ENCODE peak calls at places on chromosomes 1 and 21, in six cellular contexts. E is BJ, P is IMR-90, Q is ovary, D is RWPE1, U is BE2C. C is an unnamed sample.

GRCh38 chr1:53896673-53897229 is 2.8 kb downstream of the DIO1 start:
- DNase-seq in E (peak; percentile 93), P (peak; percentile 87), Q (no peak), D (no peak), U (no peak), C (no peak)

GRCh38 chr1:234721476-234722266 is 111.7 kb upstream of the IRF2BP2 start:
- DNase-seq in E (peak; percentile 87), P (peak; percentile 98), Q (peak; percentile 75), D (no peak), U (no peak), C (no peak)

GRCh38 chr21:43024737-43025136 is 50.4 kb downstream of the PKNOX1 start:
- DNase-seq in E (no peak), P (no peak), Q (no peak), D (no peak), U (no peak), C (no peak)

GRCh38 chr1:67429011-67429527 is 1.1 kb downstream of the SERBP1 start:
- DNase-seq in E (no peak), P (no peak), Q (no peak), D (no peak), U (no peak), C (peak; percentile 16)

GRCh38 chr21:33433425-33434114 is 30.4 kb downstream of the IFNGR2 start:
- DNase-seq in E (no peak), P (no peak), Q (no peak), D (no peak), U (no peak), C (no peak)

GRCh38 chr21:34782666-34783365 is 114.0 kb downstream of the CLIC6 start:
- DNase-seq in E (no peak), P (no peak), Q (no peak), D (no peak), U (no peak), C (no peak)

GRCh38 chr1:33161061-33161681 is 20.7 kb downstream of the TRIM62 start:
- DNase-seq in E (no peak), P (peak; percentile 48), Q (peak; percentile 82), D (no peak), U (peak; percentile 82), C (no peak)

GRCh38 chr1:153626929-153627796 is at the start of gene S100A13:
- DNase-seq in E (peak; percentile 69), P (peak; percentile 96), Q (peak; percentile 87), D (peak; percentile 82), U (peak; percentile 43), C (peak; percentile 67)

GRCh38 chr1:203001986-203002385 is 5.2 kb upstream of the TMEM183A start:
- DNase-seq in E (no peak), P (no peak), Q (no peak), D (no peak), U (no peak), C (no peak)

GRCh38 chr1:107867422-107867821 is 97.6 kb downstream of the VAV3 start:
- DNase-seq in E (no peak), P (no peak), Q (no peak), D (no peak), U (no peak), C (no peak)

GRCh38 chr1:210726621-210727020 is 397.9 kb downstream of the HHAT start:
- DNase-seq in E (no peak), P (peak; percentile 18), Q (no peak), D (peak; percentile 49), U (no peak), C (peak; percentile 10)

GRCh38 chr1:2953688-2954285 is 67.5 kb upstream of the ACTRT2 start:
- DNase-seq in E (no peak), P (no peak), Q (no peak), D (no peak), U (no peak), C (no peak)

GRCh38 chr1:10304295-10304694 is 93.9 kb downstream of the KIF1B start:
- DNase-seq in E (no peak), P (no peak), Q (no peak), D (no peak), U (no peak), C (no peak)

GRCh38 chr1:156859523-156860112 is 701 bp upstream of the INSRR start:
- DNase-seq in E (no peak), P (no peak), Q (no peak), D (no peak), U (peak; percentile 37), C (peak; percentile 68)

GRCh38 chr1:43805340-43805739 is 98.0 kb downstream of the ST3GAL3 start:
- DNase-seq in E (no peak), P (no peak), Q (no peak), D (no peak), U (no peak), C (no peak)

GRCh38 chr1:55815745-55816455 is 600.7 kb upstream of the USP24 start:
- DNase-seq in E (no peak), P (no peak), Q (no peak), D (no peak), U (no peak), C (no peak)

GRCh38 chr1:30323841-30324240 is 399.5 kb downstream of the MATN1 start:
- DNase-seq in E (no peak), P (no peak), Q (no peak), D (no peak), U (peak; percentile 15), C (no peak)

GRCh38 chr21:44920694-44921604 is at the start of gene ITGB2:
- DNase-seq in E (no peak), P (no peak), Q (no peak), D (no peak), U (no peak), C (peak; percentile 78)

GRCh38 chr1:145887631-145888030 is 2.0 kb upstream of the ANKRD35 start:
- DNase-seq in E (no peak), P (no peak), Q (no peak), D (no peak), U (no peak), C (no peak)

GRCh38 chr1:158208717-158209116 is 28.0 kb downstream of the CD1D start:
- DNase-seq in E (no peak), P (no peak), Q (no peak), D (no peak), U (no peak), C (no peak)

GRCh38 chr1:21341022-21341421 is 50.8 kb upstream of the ECE1 start:
- DNase-seq in E (no peak), P (no peak), Q (no peak), D (no peak), U (no peak), C (no peak)

GRCh38 chr1:50526431-50526830 is 103.2 kb upstream of the DMRTA2 start:
- DNase-seq in E (no peak), P (peak; percentile 67), Q (no peak), D (no peak), U (no peak), C (no peak)

DNA sequence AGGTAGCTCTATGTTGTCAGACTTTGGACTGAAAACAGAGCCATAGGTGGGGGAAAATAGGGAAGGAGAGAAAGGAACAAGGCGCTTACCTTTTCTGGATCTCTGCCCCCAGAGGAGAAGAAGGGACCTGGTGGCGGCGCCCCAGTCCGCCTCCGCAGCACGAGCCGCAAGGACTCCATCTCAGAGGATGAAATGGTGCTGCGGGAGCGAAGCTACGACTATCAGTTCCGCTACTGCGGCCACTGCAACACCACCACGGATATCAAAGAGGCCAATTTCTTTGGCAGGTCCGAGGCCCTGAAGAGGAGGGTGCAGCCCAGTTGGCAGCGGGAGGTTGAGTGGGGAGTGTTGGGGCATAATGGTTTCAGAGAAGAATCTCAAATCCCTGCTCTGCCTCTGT is 18.5 kb upstream of the TMEM222 start:
- DNase-seq in E (no peak), P (no peak), Q (no peak), D (no peak), U (no peak), C (no peak)
- TF ChIP-seq CTCF in E (no peak), P (no peak), Q (no peak), D (no peak), U (no peak), C (no peak)

GRCh38 chr1:163874070-163874469 is 552.3 kb downstream of the NUF2 start:
- DNase-seq in E (no peak), P (no peak), Q (no peak), D (no peak), U (no peak), C (no peak)
- TF ChIP-seq CTCF in E (peak; percentile 45), P (peak; percentile 15), Q (no peak), D (no peak), U (peak; percentile 49), C (no peak)

GRCh38 chr1:152344463-152344862 is 15.3 kb downstream of the FLG2 start:
- DNase-seq in E (no peak), P (no peak), Q (no peak), D (no peak), U (no peak), C (no peak)

GRCh38 chr1:152347116-152347728 is 12.6 kb downstream of the FLG2 start:
- DNase-seq in E (peak; percentile 17), P (peak; percentile 52), Q (no peak), D (peak; percentile 26), U (peak; percentile 51), C (peak; percentile 20)

GRCh38 chr1:152349611-152350010 is 10.2 kb downstream of the FLG2 start:
- DNase-seq in E (no peak), P (no peak), Q (no peak), D (no peak), U (no peak), C (no peak)

DNA sequence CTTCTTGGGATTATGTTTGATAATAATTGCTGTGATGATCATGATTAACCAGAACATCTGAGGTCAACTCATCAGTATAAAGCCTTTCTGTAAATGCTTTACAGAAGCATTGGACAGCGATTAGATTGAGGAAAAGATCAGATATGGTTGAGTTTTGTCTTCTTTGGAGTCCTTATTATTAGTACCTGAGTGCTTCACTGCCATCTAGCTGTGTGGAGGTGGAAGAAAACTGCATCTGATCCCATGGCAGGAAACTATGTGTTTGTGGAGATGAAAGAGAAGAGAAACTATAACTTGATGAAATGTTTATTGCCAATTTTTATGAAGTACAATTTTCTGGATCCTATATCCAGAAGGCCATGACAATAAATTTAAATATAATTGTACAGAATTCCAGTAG is 11.4 kb downstream of the FLG2 start:
- DNase-seq in E (no peak), P (no peak), Q (no peak), D (peak; percentile 4), U (no peak), C (no peak)
- TF ChIP-seq CTCF in E (peak; percentile 14), P (no peak), Q (no peak), D (peak; percentile 38), U (peak; percentile 43), C (no peak)

GRCh38 chr1:26719205-26719604 is 23.4 kb downstream of the ARID1A start:
- DNase-seq in E (no peak), P (no peak), Q (no peak), D (no peak), U (no peak), C (no peak)
- TF ChIP-seq CTCF in E (peak; percentile 18), P (peak; percentile 18), Q (no peak), D (no peak), U (no peak), C (no peak)